ENCODE peak calls at places on chromosomes 13 and 19, in six cellular contexts. C is CD4-positive, alpha-beta T cell; R is mucosa of descending colon; E is WTC11; L is activated CD8-positive, alpha-beta memory T cell treated with anti-CD3 and anti-CD28 coated beads, Interleukin-2, amount 10 ng/mL, durations not matched to agents 7 days and 5 days; J is activated CD4-positive, alpha-beta T cell treated with anti-CD3 and anti-CD28 coated beads for 36 hours. K is an unnamed sample.

GRCh38 chr13:100108913-100109507 is 20.1 kb downstream of the PCCA start:
- ATAC-seq in L (no peak), J (no peak), R (peak; percentile 50), C (no peak), E (no peak), K (no peak)

GRCh38 chr19:51681286-51681956 is 11.7 kb upstream of the SPACA6 start:
- ATAC-seq in E (peak; percentile 46), R (no peak), J (no peak), C (no peak), L (no peak), K (no peak)

GRCh38 chr19:18284710-18285430 is 3.4 kb upstream of the JUND start:
- ATAC-seq in R (no peak), L (no peak), E (no peak), C (no peak), J (peak; percentile 17), K (no peak)

GRCh38 chr19:11446652-11447301 is 11.3 kb downstream of the PRKCSH start:
- ATAC-seq in R (peak; percentile 73), C (peak; percentile 54), J (peak; percentile 57), E (peak; percentile 83), L (peak; percentile 63), K (peak; percentile 64)

GRCh38 chr13:47133024-47133445 is 236.2 kb upstream of the HTR2A start:
- ATAC-seq in E (no peak), C (no peak), L (no peak), R (no peak), J (no peak), K (no peak)

GRCh38 chr13:72689181-72689696 is 38.2 kb downstream of the MZT1 start:
- ATAC-seq in J (no peak), L (no peak), R (no peak), E (no peak), C (no peak), K (no peak)

GRCh38 chr19:5692785-5693194 is 2.7 kb downstream of the RPL36 start:
- ATAC-seq in C (no peak), J (no peak), E (no peak), L (no peak), R (no peak), K (no peak)

GRCh38 chr13:109400625-109401257 is 385.6 kb downstream of the IRS2 start:
- ATAC-seq in C (no peak), L (no peak), R (no peak), E (no peak), J (no peak), K (no peak)

GRCh38 chr19:32653626-32653968 is 21.4 kb downstream of the ANKRD27 start:
- ATAC-seq in J (no peak), L (no peak), E (peak; percentile 13), C (no peak), R (peak; percentile 66), K (no peak)

GRCh38 chr13:75803175-75803611 is 167.1 kb downstream of the LMO7 start:
- ATAC-seq in C (peak; percentile 99), E (peak; percentile 95), R (peak; percentile 85), L (peak; percentile 60), J (peak; percentile 43), K (peak; percentile 46)

GRCh38 chr13:100513987-100514670 is 74.5 kb downstream of the GGACT start:
- ATAC-seq in J (no peak), R (no peak), E (no peak), C (no peak), L (no peak), K (no peak)

GRCh38 chr19:44726465-44726864 is 22.0 kb upstream of the BCL3 start:
- ATAC-seq in R (no peak), C (no peak), J (no peak), E (no peak), L (no peak), K (no peak)

K was measured in activated CD4-positive, CD25-positive, alpha-beta regulatory T cell treated with anti-CD3 and anti-CD28 coated beads, Interleukin-2, amount 50 U/mL, for 24 hours.